ENCODE peak calls at places on chromosomes 16 and 17, in ten cellular contexts. H is A549, S is breast epithelium, V is K562, X is uterus, U is adrenal gland, Y is endothelial cell of umbilical vein, G is transverse colon, D is thyroid gland, E is ovary. W is an unnamed sample. For H3K4me1, the result is how much of the 10 kb centered on the place peaks cover.

GRCh38 chr17:35337364-35337763 is 36.1 kb downstream of the SLFN11 start:
- DNase-seq in U (no peak), X (no peak), S (no peak), H (no peak), G (no peak), Y (no peak), D (no peak), V (no peak), E (no peak), W (no peak)

GRCh38 chr17:43831633-43832032 is 1.3 kb downstream of the MPP3 start:
- DNase-seq in U (no peak), D (peak), X (no peak), E (no peak), Y (no peak), V (no peak), S (no peak), G (no peak), H (no peak), W (no peak)

GRCh38 chr16:89190150-89190958 is 10.0 kb downstream of the SLC22A31 start:
- DNase-seq in X (no peak), Y (no peak), G (no peak), S (no peak), E (no peak), H (no peak), D (no peak), V (no peak), U (no peak), W (no peak)

GRCh38 chr16:11909653-11910551 is 5.9 kb downstream of the GSPT1 start:
- DNase-seq in V (no peak), D (no peak), X (peak), U (no peak), H (no peak), S (no peak), Y (no peak), G (no peak), E (no peak), W (no peak)

GRCh38 chr17:61474934-61475333 is 22.7 kb downstream of the TBX4 start:
- DNase-seq in U (no peak), D (no peak), E (no peak), G (no peak), V (no peak), Y (no peak), H (no peak), X (no peak), S (no peak), W (no peak)

GRCh38 chr16:3879887-3880564 is 487 bp downstream of the CREBBP start:
- DNase-seq in E (peak), Y (peak), V (peak), U (peak), S (peak), D (peak), X (peak), G (peak), H (peak), W (no peak)

GRCh38 chr17:51189162-51189561 is 23.0 kb downstream of the NME2 start:
- DNase-seq in G (no peak), D (no peak), V (no peak), U (no peak), H (no peak), E (no peak), Y (no peak), S (no peak), X (no peak), W (no peak)

GRCh38 chr16:25155553-25156460 is 44.3 kb downstream of the LCMT1 start:
- DNase-seq in G (no peak), Y (peak), U (peak), E (no peak), D (no peak), V (no peak), H (no peak), X (no peak), S (no peak), W (no peak)

GRCh38 chr17:63082273-63082861 is 116.3 kb downstream of the TANC2 start:
- DNase-seq in E (no peak), X (no peak), U (no peak), V (no peak), G (no peak), S (no peak), Y (peak), H (peak), D (no peak), W (no peak)

GRCh38 chr16:70681382-70682238 is 4.2 kb downstream of the MTSS2 start:
- DNase-seq in V (no peak), U (no peak), H (no peak), D (no peak), S (no peak), X (no peak), G (no peak), E (peak), Y (no peak), W (no peak)

GRCh38 chr16:525520-526180 is 1.9 kb upstream of the CAPN15 start:
- DNase-seq in Y (peak), X (no peak), D (peak), U (peak), V (peak), E (peak), S (peak), G (no peak), H (peak), W (no peak)

GRCh38 chr16:24074574-24074973 is 181.6 kb upstream of the CACNG3 start:
- DNase-seq in G (no peak), U (no peak), X (no peak), Y (no peak), V (no peak), H (no peak), D (no peak), E (no peak), S (no peak), W (no peak)

GRCh38 chr16:24075929-24076716 is 180.0 kb upstream of the CACNG3 start:
- DNase-seq in D (no peak), E (no peak), U (no peak), V (peak), H (no peak), Y (no peak), G (no peak), S (no peak), X (no peak), W (no peak)

GRCh38 chr16:24077989-24078388 is 178.1 kb upstream of the CACNG3 start:
- DNase-seq in V (no peak), Y (no peak), D (no peak), S (no peak), E (no peak), H (no peak), U (no peak), X (no peak), G (no peak), W (no peak)

GRCh38 chr16:24075302-24075701 is 180.8 kb upstream of the CACNG3 start:
- DNase-seq in G (no peak), D (no peak), U (no peak), Y (no peak), S (no peak), V (no peak), H (no peak), X (no peak), E (no peak), W (no peak)

GRCh38 chr16:24077292-24077691 is 178.8 kb upstream of the CACNG3 start:
- DNase-seq in V (no peak), S (no peak), E (no peak), G (no peak), D (no peak), U (no peak), Y (no peak), X (no peak), H (no peak), W (no peak)
- H3K4me1 ChIP-seq in V (under half), S (under half), E (under half), G (under half), D (under half), U (under half), Y (under half), X (under half), H (under half), W (under half)

DNA sequence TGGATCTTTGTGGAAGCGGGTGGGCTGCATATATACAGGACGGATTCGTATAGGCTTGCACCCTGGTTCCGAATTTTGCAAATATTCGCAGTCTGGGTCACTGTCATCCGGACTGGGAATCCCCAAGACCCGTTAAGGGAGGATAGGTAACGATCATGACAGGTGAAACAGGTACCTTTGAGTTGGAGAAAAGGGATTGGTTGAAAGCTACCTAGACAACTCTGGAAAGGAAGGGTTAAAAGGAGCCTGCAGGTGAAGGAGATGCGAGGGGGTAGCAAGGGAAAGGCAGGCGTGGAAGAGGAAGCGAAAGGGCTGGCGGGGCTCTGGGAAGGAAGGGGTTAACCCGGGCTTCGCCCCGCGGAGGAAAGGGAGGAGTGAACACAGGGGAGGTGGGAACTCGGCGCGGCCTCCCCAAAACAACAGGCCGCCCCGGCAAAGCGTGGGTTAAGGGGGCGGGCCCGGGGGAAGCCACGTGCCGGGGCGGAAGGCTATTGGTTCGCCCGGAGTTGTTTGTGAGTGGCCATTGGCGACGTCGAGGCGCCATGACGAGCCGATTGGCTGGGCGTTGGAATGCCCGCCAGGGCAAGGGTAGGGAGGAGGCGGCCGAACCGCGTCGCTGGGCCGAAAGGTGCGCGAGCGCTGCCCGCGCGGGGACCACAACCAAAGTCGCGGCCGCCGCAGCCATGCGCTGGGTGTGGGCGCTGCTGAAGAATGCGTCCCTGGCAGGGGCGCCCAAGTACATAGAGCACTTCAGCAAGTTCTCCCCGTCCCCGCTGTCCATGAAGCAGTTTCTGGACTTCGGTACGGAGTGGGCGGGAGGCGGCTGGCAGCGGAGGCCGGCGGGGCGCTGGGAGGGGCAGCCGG is at the start of gene PDK2:
- DNase-seq in X (peak), S (peak), D (peak), Y (peak), H (peak), U (peak), E (peak), V (peak), G (peak), W (peak)
- TF ChIP-seq POLR2A in X (peak), S (no peak), D (no peak), Y (no peak), H (peak), U (peak), E (no peak), V (no peak), G (peak), W (peak)

DNA sequence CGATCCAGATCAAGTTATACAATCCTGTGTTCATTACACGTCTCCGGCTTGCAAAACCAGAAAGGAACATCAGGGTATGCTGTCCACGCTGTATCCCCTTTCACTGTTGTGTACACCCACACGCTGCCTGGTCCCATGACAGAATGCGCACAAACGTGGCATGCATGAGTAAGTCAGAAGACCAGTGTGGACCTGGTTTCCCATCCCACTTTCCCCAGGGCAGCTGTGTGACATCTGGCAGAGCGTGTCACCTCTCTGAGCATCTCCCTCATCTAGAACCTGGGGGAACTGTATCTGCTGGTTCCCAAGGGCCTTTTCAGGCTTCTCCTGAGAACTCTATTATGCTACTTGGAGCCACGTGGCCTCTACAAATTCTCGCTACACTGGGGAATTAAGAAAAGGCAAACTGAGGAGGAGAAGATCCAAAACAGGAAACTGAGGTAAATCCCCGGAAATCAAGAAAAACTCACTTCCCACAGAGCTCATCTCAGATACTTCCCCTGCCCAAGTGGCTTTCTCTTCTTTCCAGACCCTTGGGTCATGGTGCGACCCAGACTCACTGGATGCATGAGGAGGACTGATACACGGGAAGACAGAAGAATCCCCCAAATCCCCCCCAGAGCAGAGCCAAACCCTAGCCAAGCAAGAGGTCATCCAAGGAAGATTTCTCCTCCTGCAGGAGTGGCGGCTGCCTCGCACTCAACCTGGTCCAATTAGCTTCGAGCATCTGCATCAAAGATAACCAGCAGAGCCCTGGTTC is 139.3 kb downstream of the GAS7 start:
- DNase-seq in Y (no peak), S (no peak), D (no peak), H (no peak), G (no peak), U (no peak), E (no peak), X (no peak), V (no peak), W (no peak)
- H3K4me1 ChIP-seq in Y (under half), S (under half), D (under half), H (under half), G (under half), U (under half), E (under half), X (under half), V (under half), W (under half)

DNA sequence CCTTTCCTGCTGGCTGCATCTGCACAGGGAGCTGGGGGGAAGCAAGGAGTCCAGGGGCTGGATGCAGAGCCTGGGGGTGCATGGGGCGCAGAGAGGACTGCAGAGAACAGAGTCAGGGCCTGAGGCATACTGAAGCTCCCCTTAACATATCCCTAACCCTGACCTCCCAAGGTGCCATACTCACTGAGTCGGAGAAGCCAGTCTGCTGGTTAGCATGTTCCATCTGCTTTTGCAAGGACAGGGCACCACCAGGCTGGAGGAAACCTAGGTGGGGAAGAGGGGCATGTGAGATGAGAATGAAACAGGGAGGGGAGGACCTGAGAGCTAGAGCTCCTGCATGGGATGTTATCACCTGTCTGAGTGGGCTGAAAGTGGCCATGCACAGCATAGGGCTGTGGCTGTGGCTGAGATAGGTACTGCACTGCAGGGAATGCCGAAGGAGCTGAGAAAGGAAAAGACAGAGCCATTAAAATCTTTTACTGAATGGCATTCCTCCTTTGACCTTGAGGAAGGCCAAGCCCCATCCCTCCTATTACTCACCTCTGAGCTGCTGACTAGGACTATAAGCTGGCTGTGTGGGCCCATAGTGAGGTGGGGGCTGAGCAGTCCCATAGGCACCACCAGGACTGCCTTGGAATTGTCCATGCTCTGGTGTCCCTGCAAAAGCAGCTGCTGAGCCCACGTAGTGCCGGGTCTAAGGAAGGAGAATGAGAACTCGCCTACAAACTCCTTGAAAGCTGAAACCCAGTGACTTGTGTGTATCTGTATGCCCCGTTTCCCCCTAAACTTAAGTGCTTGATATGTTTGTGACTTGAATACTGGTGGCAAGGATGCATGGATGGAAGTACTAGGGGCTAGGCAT is 1.9 kb downstream of the GPS2 start:
- DNase-seq in H (peak), E (no peak), D (no peak), U (no peak), V (peak), Y (no peak), X (no peak), S (no peak), G (no peak), W (no peak)
- TF ChIP-seq POLR2A in H (no peak), E (no peak), D (no peak), U (no peak), V (peak), Y (peak), X (no peak), S (no peak), G (no peak), W (no peak)

DNA sequence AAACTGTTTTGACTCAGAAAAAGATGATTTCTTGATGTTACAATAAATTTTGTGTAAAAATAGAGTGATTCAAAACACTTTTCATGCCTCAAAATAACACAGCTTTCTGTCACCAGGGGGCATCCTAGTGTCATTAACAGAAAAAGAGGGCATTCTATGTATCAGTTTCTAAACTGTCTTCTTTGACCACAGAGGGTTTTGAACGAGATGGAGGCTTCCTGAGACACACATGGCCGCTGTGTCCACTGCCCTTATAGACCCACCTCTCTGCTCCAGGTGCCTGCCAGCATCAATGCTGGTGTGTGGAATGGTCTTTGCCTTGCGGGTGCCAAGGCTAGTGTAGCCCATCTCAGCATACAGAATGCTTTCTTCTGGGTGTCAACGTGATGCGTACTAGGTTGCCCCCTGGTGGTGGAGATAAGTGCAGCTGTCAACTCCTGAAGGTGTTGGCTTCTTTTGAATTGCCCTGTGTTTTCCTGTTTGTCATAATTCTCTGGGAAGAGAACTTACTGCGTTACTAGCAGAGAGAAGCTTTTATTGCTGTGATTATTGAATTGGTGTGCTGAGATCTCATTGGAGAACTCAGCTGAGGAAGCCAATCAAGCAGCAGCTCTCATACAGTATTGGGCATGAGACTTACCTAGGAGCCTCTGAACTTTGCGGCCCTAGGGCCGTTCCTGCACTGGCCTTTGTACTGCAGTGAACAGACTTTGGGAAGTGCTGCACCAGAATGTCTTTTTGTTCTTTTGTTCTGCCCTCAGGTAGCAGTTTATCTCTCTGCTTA is 38.6 kb downstream of the USP10 start:
- DNase-seq in V (peak), U (peak), E (peak), G (peak), D (peak), S (peak), X (peak), H (peak), Y (peak), W (no peak)
- H3K4me1 ChIP-seq in V (under half), U (under half), E (under half), G (under half), D (half or more), S (under half), X (under half), H (half or more), Y (under half), W (half or more)

DNA sequence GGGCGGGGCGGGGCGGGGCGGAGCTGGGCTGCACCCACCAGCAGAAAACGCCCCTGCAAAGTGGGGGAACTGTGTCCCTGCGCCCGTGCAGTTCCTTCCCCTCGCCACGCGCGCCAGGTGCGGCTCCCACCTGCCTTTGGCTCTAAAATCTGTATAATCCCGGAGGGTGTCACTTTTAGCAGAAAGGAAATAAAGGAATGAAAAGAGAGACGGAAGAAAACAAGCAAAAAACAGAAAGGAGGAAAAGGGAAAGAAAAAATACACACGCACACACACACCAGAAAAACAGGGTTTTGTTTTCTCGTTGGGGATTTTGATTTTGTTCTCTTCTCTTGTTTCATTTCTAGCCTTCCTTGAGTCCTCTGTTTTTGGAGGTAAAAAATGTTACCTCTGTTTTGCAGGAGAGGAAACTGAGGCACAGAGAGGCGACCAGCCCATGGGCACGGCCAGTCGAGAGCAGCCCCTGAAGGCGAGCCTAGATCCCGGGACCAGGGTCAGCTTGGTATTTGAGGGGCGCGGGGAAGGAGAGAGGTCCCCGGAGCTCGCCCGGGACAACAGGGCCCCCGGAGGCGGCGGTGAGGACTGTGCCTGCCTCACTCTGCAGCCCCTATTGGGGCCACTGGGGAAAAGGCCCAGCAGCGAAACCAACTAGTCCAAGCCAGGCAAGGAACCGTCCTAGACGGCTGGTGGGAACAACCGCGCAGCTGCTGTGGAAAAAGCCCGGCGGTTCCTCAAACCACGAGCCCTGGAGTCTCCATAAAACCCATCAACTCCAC is 594 bp upstream of the CARHSP1 start:
- DNase-seq in X (no peak), V (peak), U (no peak), Y (no peak), S (no peak), H (no peak), G (no peak), D (no peak), E (no peak), W (no peak)
- TF ChIP-seq POLR2A in X (no peak), V (no peak), U (no peak), Y (no peak), S (no peak), H (no peak), G (no peak), D (no peak), E (no peak), W (no peak)

GRCh38 chr17:17044846-17045561 is 2.7 kb downstream of the MPRIP start:
- DNase-seq in D (peak), V (no peak), S (no peak), Y (peak), H (peak), G (no peak), U (peak), X (peak), E (peak), W (no peak)
- H3K4me1 ChIP-seq in D (under half), V (under half), S (under half), Y (under half), H (half or more), G (under half), U (under half), X (under half), E (under half), W (half or more)